ENCODE peak calls at places on chromosomes 11 and 22, in seven cellular contexts. W is tibial artery; H is A549; Y is lower lobe of right lung; T is dorsolateral prefrontal cortex; J is spleen; O is CD4-positive, alpha-beta T cell. U is an unnamed sample.

GRCh38 chr11:121309688-121310087 is 17.1 kb downstream of the SC5D start:
- DNase-seq in W (no peak), H (no peak), J (no peak), Y (no peak), T (no peak), O (no peak), U (no peak)

GRCh38 chr11:121661796-121662508 is 209.2 kb upstream of the SORL1-AS1 start:
- DNase-seq in W (peak; percentile 52), O (no peak), Y (no peak), H (no peak), T (no peak), J (no peak), U (no peak)

GRCh38 chr22:20844055-20845037 is 14.3 kb downstream of the PI4KA start:
- DNase-seq in J (no peak), Y (no peak), H (no peak), W (no peak), T (no peak), O (no peak), U (no peak)

GRCh38 chr11:57983211-57983610 is 40.5 kb upstream of the OR9Q1 start:
- DNase-seq in Y (no peak), T (no peak), O (no peak), W (no peak), H (no peak), J (no peak), U (no peak)

GRCh38 chr11:57645716-57646085 is 4.0 kb downstream of the YPEL4 start:
- DNase-seq in T (no peak), Y (no peak), H (no peak), W (no peak), O (no peak), J (no peak), U (no peak)

GRCh38 chr22:26552466-26552865 is 37.5 kb downstream of the TPST2 start:
- DNase-seq in Y (no peak), H (no peak), W (no peak), J (no peak), T (no peak), O (no peak), U (no peak)

GRCh38 chr11:64165842-64166635 is at the start of gene MACROD1:
- DNase-seq in T (peak; percentile 83), W (peak; percentile 88), H (peak; percentile 79), J (peak; percentile 93), Y (peak; percentile 93), O (peak; percentile 67), U (peak; percentile 95)

GRCh38 chr11:87574193-87574592 is 536.5 kb downstream of the TMEM135 start:
- DNase-seq in W (no peak), Y (no peak), O (no peak), H (no peak), T (no peak), J (no peak), U (no peak)

GRCh38 chr11:7977251-7977917 is 9.8 kb upstream of the EIF3F start:
- DNase-seq in T (no peak), W (no peak), O (no peak), J (no peak), Y (no peak), H (no peak), U (no peak)

GRCh38 chr22:26609287-26609686 is 8.5 kb downstream of the CRYBB1 start:
- DNase-seq in O (no peak), H (no peak), W (no peak), T (no peak), Y (no peak), J (no peak), U (no peak)

GRCh38 chr11:33195391-33196190 is 34.3 kb upstream of the CSTF3 start:
- DNase-seq in J (no peak), T (no peak), Y (no peak), O (no peak), W (no peak), H (no peak), U (no peak)

GRCh38 chr22:41431656-41432055 is 14.9 kb downstream of the TOB2 start:
- DNase-seq in Y (no peak), W (no peak), H (no peak), T (no peak), J (no peak), O (no peak), U (no peak)

GRCh38 chr22:38267086-38267485 is 5.7 kb downstream of the TMEM184B start:
- DNase-seq in T (no peak), W (no peak), O (peak; percentile 62), H (no peak), Y (no peak), J (no peak), U (no peak)

GRCh38 chr22:32957093-32957835 is 100.9 kb downstream of the SYN3 start:
- DNase-seq in Y (no peak), W (no peak), O (no peak), T (no peak), J (no peak), H (no peak), U (no peak)

GRCh38 chr11:47143322-47143721 is 33.4 kb downstream of the ARFGAP2 start:
- DNase-seq in J (no peak), Y (no peak), W (peak; percentile 29), O (no peak), T (no peak), H (no peak), U (no peak)

GRCh38 chr11:17864478-17864941 is 129.9 kb downstream of the KCNC1 start:
- DNase-seq in O (no peak), T (peak; percentile 38), J (no peak), W (no peak), H (peak; percentile 9), Y (no peak), U (no peak)

GRCh38 chr11:85826096-85826855 is 15.3 kb upstream of the SYTL2 start:
- DNase-seq in J (no peak), T (peak; percentile 81), O (no peak), W (no peak), H (peak; percentile 84), Y (no peak), U (no peak)

GRCh38 chr11:32794439-32794838 is at the start of gene CCDC73:
- DNase-seq in H (no peak), W (no peak), Y (no peak), T (no peak), O (no peak), J (no peak), U (no peak)

GRCh38 chr11:82846037-82846383 is 54.2 kb downstream of the PRCP start:
- DNase-seq in T (no peak), O (no peak), Y (no peak), J (no peak), W (no peak), H (no peak), U (no peak)

GRCh38 chr22:21734540-21735197 is 925 bp downstream of the YPEL1 start:
- DNase-seq in T (no peak), Y (no peak), J (no peak), W (no peak), H (no peak), O (no peak), U (no peak)

DNA sequence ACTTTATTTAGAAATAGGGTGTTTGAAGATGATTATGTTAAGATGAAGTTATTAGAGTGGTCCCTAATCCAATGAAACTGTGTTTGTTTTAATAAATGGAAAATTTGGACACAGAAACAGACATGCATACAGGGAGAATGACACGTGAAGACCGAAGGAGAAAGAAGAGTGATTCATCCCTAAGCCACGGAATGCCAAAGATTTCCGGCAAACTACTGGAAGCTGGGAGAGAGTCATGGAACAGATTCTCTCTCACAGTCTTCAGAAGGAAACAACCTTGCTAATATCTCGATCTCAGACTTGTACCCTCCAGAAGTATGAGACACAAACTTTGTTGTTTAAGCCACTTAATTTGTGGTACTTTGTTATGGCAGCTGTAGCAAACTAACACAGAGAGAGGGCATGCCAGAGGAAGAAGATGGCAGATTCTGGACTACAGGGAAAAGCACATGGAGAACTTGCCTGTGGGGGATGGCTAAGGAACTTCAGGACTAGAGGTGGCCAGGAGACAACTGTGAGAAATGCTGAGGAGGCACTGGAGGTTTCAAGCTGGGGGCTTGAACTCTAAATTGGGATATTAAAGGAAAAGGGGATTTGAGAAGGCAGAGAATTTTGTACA is 733.5 kb upstream of the CCDC90B start:
- DNase-seq in W (peak; percentile 33), J (no peak), O (no peak), Y (no peak), H (no peak), T (no peak), U (no peak)
- H3K27ac ChIP-seq in W (no peak overlapping the region), J (no peak overlapping the region), O (no peak overlapping the region), Y (no peak overlapping the region), H (no peak overlapping the region), T (peak overlapping the region; percentile 95), U (no peak overlapping the region)

GRCh38 chr22:49502126-49502826 is 325.4 kb downstream of the BRD1 start:
- DNase-seq in H (peak; percentile 57), W (no peak), T (no peak), J (no peak), Y (no peak), O (no peak), U (no peak)
- H3K27ac ChIP-seq in H (peak overlapping the region; percentile 74), W (no peak overlapping the region), T (no peak overlapping the region), J (no peak overlapping the region), Y (no peak overlapping the region), O (no peak overlapping the region), U (no peak overlapping the region)

GRCh38 chr11:65712633-65713076 is 603 bp downstream of the KAT5 start:
- DNase-seq in J (peak; percentile 73), T (no peak), O (no peak), W (no peak), H (no peak), Y (no peak), U (no peak)

GRCh38 chr11:65714433-65714832 is 2.4 kb downstream of the KAT5 start:
- DNase-seq in T (no peak), Y (no peak), W (no peak), H (no peak), J (no peak), O (no peak), U (no peak)

GRCh38 chr11:65711785-65712632 is at the start of gene KAT5:
- DNase-seq in Y (peak; percentile 99), W (peak; percentile 99), H (peak; percentile 93), T (peak; percentile 98), J (peak; percentile 99), O (peak; percentile 96), U (peak; percentile 98)

GRCh38 chr11:65716294-65716693 is 4.2 kb downstream of the KAT5 start:
- DNase-seq in T (no peak), J (peak; percentile 36), W (no peak), Y (no peak), H (no peak), O (no peak), U (no peak)

DNA sequence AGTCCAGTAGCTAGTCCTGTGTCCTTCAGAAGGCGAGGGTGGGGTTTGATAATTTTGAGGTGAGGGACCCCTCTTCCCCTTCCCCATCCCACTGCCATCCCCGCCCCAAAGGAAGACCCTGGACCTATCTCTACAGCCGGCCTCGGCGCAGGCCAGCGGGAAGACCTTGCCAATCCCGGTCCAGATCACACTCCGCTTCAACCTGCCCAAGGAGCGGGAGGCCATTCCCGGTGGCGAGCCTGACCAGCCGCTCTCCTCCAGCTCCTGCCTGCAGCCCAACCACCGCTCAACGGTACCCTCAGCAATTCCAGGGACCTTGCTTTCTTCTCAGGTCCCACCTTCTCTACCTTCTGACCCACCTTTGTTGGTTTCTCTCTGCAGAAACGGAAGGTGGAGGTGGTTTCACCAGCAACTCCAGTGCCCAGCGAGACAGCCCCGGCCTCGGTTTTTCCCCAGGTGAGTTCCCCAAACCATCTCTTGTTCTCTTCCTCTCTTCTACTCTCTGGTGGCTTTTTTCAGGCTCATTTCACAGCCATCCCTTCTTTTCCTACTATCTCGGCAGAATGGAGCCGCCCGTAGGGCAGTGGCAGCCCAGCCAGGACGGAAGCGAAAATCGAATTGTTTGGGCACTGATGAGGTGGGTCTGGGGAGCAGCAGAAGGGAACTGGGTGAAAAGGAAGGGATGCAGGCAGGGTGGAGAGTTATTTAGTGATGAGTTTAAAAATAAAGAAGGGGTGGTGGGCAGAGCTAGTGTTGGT is 1.3 kb downstream of the KAT5 start:
- DNase-seq in T (no peak), O (no peak), H (no peak), W (no peak), J (peak; percentile 77), Y (no peak), U (no peak)
- H3K27ac ChIP-seq in T (no peak overlapping the region), O (peak overlapping the region; percentile 99), H (peak overlapping the region; percentile 97), W (peak overlapping the region; percentile 97), J (peak overlapping the region; percentile 100), Y (peak overlapping the region; percentile 99), U (peak overlapping the region; percentile 96)

GRCh38 chr11:12411395-12411794 is 34.0 kb downstream of the PARVA start:
- DNase-seq in O (no peak), W (no peak), J (no peak), H (no peak), Y (no peak), T (no peak), U (no peak)
- H3K27ac ChIP-seq in O (no peak overlapping the region), W (peak overlapping the region; percentile 76), J (peak overlapping the region; percentile 43), H (peak overlapping the region; percentile 91), Y (no peak overlapping the region), T (no peak overlapping the region), U (no peak overlapping the region)

U was measured in gastrocnemius medialis.